ENCODE peak calls at places on chromosomes 13 and 19, in eight cellular contexts. One of them, this sample, is unnamed.
A peak's percentile ranks its signal among the peaks of the same experiment; 100 is the strongest.

GRCh38 chr19:39765091-39766076 is 13.3 kb upstream of the LEUTX start:
- DNase-seq in foreskin fibroblast: peak; percentile 72
- DNase-seq in psoas muscle: peak; percentile 27
- DNase-seq in BJ: no peak
- DNase-seq in AG04450: no peak
- DNase-seq in fibroblast of pulmonary artery: peak; percentile 66
- DNase-seq in SK-N-SH: peak; percentile 29
- DNase-seq in GM06990: no peak
- DNase-seq in this sample: peak; percentile 20

GRCh38 chr19:3520166-3521103 is 14.3 kb downstream of the FZR1 start:
- DNase-seq in foreskin fibroblast: no peak
- DNase-seq in psoas muscle: no peak
- DNase-seq in BJ: no peak
- DNase-seq in AG04450: no peak
- DNase-seq in fibroblast of pulmonary artery: no peak
- DNase-seq in SK-N-SH: peak; percentile 66
- DNase-seq in GM06990: no peak
- DNase-seq in this sample: no peak

GRCh38 chr19:29665826-29666633 is 769 bp downstream of the PLEKHF1 start:
- DNase-seq in foreskin fibroblast: peak; percentile 81
- DNase-seq in psoas muscle: peak; percentile 79
- DNase-seq in BJ: no peak
- DNase-seq in AG04450: no peak
- DNase-seq in fibroblast of pulmonary artery: peak; percentile 70
- DNase-seq in SK-N-SH: peak; percentile 70
- DNase-seq in GM06990: no peak
- DNase-seq in this sample: no peak

GRCh38 chr13:72397265-72397664 is 330.2 kb downstream of the MZT1 start:
- DNase-seq in foreskin fibroblast: no peak
- DNase-seq in psoas muscle: no peak
- DNase-seq in BJ: no peak
- DNase-seq in AG04450: no peak
- DNase-seq in fibroblast of pulmonary artery: no peak
- DNase-seq in SK-N-SH: no peak
- DNase-seq in GM06990: no peak
- DNase-seq in this sample: no peak

GRCh38 chr19:17473041-17473440 is 2.7 kb downstream of the SLC27A1 start:
- DNase-seq in foreskin fibroblast: peak; percentile 92
- DNase-seq in psoas muscle: no peak
- DNase-seq in BJ: no peak
- DNase-seq in AG04450: peak; percentile 57
- DNase-seq in fibroblast of pulmonary artery: peak; percentile 79
- DNase-seq in SK-N-SH: no peak
- DNase-seq in GM06990: no peak
- DNase-seq in this sample: peak; percentile 73

GRCh38 chr13:85108356-85108755 is 690.9 kb downstream of the SLITRK6 start:
- DNase-seq in foreskin fibroblast: no peak
- DNase-seq in psoas muscle: no peak
- DNase-seq in BJ: no peak
- DNase-seq in AG04450: no peak
- DNase-seq in fibroblast of pulmonary artery: no peak
- DNase-seq in SK-N-SH: no peak
- DNase-seq in GM06990: peak; percentile 0
- DNase-seq in this sample: no peak

GRCh38 chr13:99218545-99218944 is 17.9 kb downstream of the UBAC2 start:
- DNase-seq in foreskin fibroblast: no peak
- DNase-seq in psoas muscle: peak; percentile 46
- DNase-seq in BJ: no peak
- DNase-seq in AG04450: no peak
- DNase-seq in fibroblast of pulmonary artery: no peak
- DNase-seq in SK-N-SH: no peak
- DNase-seq in GM06990: no peak
- DNase-seq in this sample: no peak

GRCh38 chr19:5073153-5073844 is 104.4 kb downstream of the KDM4B start:
- DNase-seq in foreskin fibroblast: no peak
- DNase-seq in psoas muscle: no peak
- DNase-seq in BJ: no peak
- DNase-seq in AG04450: no peak
- DNase-seq in fibroblast of pulmonary artery: no peak
- DNase-seq in SK-N-SH: no peak
- DNase-seq in GM06990: no peak
- DNase-seq in this sample: no peak

GRCh38 chr19:51595190-51595589 is 24.1 kb downstream of the ZNF175 start:
- DNase-seq in foreskin fibroblast: no peak
- DNase-seq in psoas muscle: no peak
- DNase-seq in BJ: no peak
- DNase-seq in AG04450: no peak
- DNase-seq in fibroblast of pulmonary artery: no peak
- DNase-seq in SK-N-SH: no peak
- DNase-seq in GM06990: no peak
- DNase-seq in this sample: no peak

GRCh38 chr19:34639491-34640085 is 37.4 kb downstream of the SCGB2B2 start:
- DNase-seq in foreskin fibroblast: peak; percentile 72
- DNase-seq in psoas muscle: no peak
- DNase-seq in BJ: no peak
- DNase-seq in AG04450: peak; percentile 20
- DNase-seq in fibroblast of pulmonary artery: peak; percentile 83
- DNase-seq in SK-N-SH: peak; percentile 43
- DNase-seq in GM06990: no peak
- DNase-seq in this sample: peak; percentile 12

GRCh38 chr19:47839913-47840312 is 18.2 kb downstream of the CRX start:
- DNase-seq in foreskin fibroblast: peak; percentile 12
- DNase-seq in psoas muscle: no peak
- DNase-seq in BJ: no peak
- DNase-seq in AG04450: no peak
- DNase-seq in fibroblast of pulmonary artery: no peak
- DNase-seq in SK-N-SH: no peak
- DNase-seq in GM06990: no peak
- DNase-seq in this sample: no peak

GRCh38 chr19:40190891-40191835 is at the start of gene MAP3K10:
- DNase-seq in foreskin fibroblast: peak; percentile 89
- DNase-seq in psoas muscle: peak; percentile 83
- DNase-seq in BJ: peak; percentile 4
- DNase-seq in AG04450: no peak
- DNase-seq in fibroblast of pulmonary artery: peak; percentile 60
- DNase-seq in SK-N-SH: peak; percentile 95
- DNase-seq in GM06990: peak; percentile 92
- DNase-seq in this sample: no peak

GRCh38 chr19:29383696-29384095 is 142.1 kb upstream of the VSTM2B start:
- DNase-seq in foreskin fibroblast: no peak
- DNase-seq in psoas muscle: no peak
- DNase-seq in BJ: no peak
- DNase-seq in AG04450: no peak
- DNase-seq in fibroblast of pulmonary artery: no peak
- DNase-seq in SK-N-SH: no peak
- DNase-seq in GM06990: no peak
- DNase-seq in this sample: no peak

GRCh38 chr13:44440046-44440608 is 66.5 kb downstream of the SERP2 start:
- DNase-seq in foreskin fibroblast: no peak
- DNase-seq in psoas muscle: no peak
- DNase-seq in BJ: no peak
- DNase-seq in AG04450: no peak
- DNase-seq in fibroblast of pulmonary artery: no peak
- DNase-seq in SK-N-SH: no peak
- DNase-seq in GM06990: no peak
- DNase-seq in this sample: no peak

GRCh38 chr13:113882266-113882627 is 18.4 kb upstream of the GAS6 start:
- DNase-seq in foreskin fibroblast: peak; percentile 22
- DNase-seq in psoas muscle: peak; percentile 43
- DNase-seq in BJ: no peak
- DNase-seq in AG04450: no peak
- DNase-seq in fibroblast of pulmonary artery: no peak
- DNase-seq in SK-N-SH: no peak
- DNase-seq in GM06990: no peak
- DNase-seq in this sample: no peak

GRCh38 chr19:53131085-53131484 is 1.6 kb downstream of the ZNF415 start:
- DNase-seq in foreskin fibroblast: no peak
- DNase-seq in psoas muscle: no peak
- DNase-seq in BJ: no peak
- DNase-seq in AG04450: no peak
- DNase-seq in fibroblast of pulmonary artery: no peak
- DNase-seq in SK-N-SH: no peak
- DNase-seq in GM06990: no peak
- DNase-seq in this sample: no peak

GRCh38 chr19:58338336-58338735 is 11.5 kb downstream of the ZSCAN22 start:
- DNase-seq in foreskin fibroblast: no peak
- DNase-seq in psoas muscle: no peak
- DNase-seq in BJ: no peak
- DNase-seq in AG04450: no peak
- DNase-seq in fibroblast of pulmonary artery: no peak
- DNase-seq in SK-N-SH: no peak
- DNase-seq in GM06990: no peak
- DNase-seq in this sample: no peak

GRCh38 chr19:539429-540030 is 4.3 kb upstream of the GZMM start:
- DNase-seq in foreskin fibroblast: no peak
- DNase-seq in psoas muscle: no peak
- DNase-seq in BJ: no peak
- DNase-seq in AG04450: no peak
- DNase-seq in fibroblast of pulmonary artery: no peak
- DNase-seq in SK-N-SH: no peak
- DNase-seq in GM06990: no peak
- DNase-seq in this sample: no peak

GRCh38 chr13:114166381-114167131 is 12.5 kb upstream of the CFAP97D2 start:
- DNase-seq in foreskin fibroblast: no peak
- DNase-seq in psoas muscle: peak; percentile 38
- DNase-seq in BJ: no peak
- DNase-seq in AG04450: no peak
- DNase-seq in fibroblast of pulmonary artery: no peak
- DNase-seq in SK-N-SH: peak; percentile 62
- DNase-seq in GM06990: no peak
- DNase-seq in this sample: no peak

GRCh38 chr19:42091300-42092266 is 15.6 kb downstream of the ZNF574 start:
- DNase-seq in foreskin fibroblast: peak; percentile 87
- DNase-seq in psoas muscle: no peak
- DNase-seq in BJ: no peak
- DNase-seq in AG04450: no peak
- DNase-seq in fibroblast of pulmonary artery: peak; percentile 69
- DNase-seq in SK-N-SH: peak; percentile 50
- DNase-seq in GM06990: no peak
- DNase-seq in this sample: no peak

GRCh38 chr19:38209152-38209551 is 14.9 kb downstream of the DPF1 start:
- DNase-seq in foreskin fibroblast: no peak
- DNase-seq in psoas muscle: no peak
- DNase-seq in BJ: no peak
- DNase-seq in AG04450: no peak
- DNase-seq in fibroblast of pulmonary artery: no peak
- DNase-seq in SK-N-SH: no peak
- DNase-seq in GM06990: no peak
- DNase-seq in this sample: no peak
- H3K4me3 ChIP-seq in foreskin fibroblast: peak overlapping the region; percentile 25
- H3K4me3 ChIP-seq in psoas muscle: no peak overlapping the region
- H3K4me3 ChIP-seq in BJ: no peak overlapping the region
- H3K4me3 ChIP-seq in AG04450: peak overlapping the region; percentile 39
- H3K4me3 ChIP-seq in fibroblast of pulmonary artery: no peak overlapping the region
- H3K4me3 ChIP-seq in SK-N-SH: no peak overlapping the region
- H3K4me3 ChIP-seq in GM06990: no peak overlapping the region
- H3K4me3 ChIP-seq in this sample: no peak overlapping the region

DNA sequence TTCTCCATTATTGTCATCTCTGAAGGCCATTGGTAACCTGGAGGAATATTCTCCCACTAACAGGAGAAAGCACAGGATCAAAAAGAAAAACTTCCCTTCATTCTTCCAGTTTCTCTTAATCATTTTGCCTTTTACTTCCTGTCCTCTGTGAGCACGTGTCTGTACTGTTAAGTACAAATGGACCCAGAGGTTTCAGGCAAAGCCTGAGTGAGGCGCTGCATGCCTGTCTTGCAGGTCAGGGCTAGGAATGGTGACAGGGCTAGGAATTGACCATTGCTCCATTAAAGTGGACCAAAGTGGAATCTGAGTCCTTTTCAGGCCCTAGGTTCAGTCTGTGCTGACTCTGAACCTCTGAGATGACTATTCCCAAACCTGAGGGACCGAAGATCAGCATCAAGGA is 326.7 kb downstream of the SHISA2 start:
- DNase-seq in foreskin fibroblast: no peak
- DNase-seq in psoas muscle: no peak
- DNase-seq in BJ: no peak
- DNase-seq in AG04450: no peak
- DNase-seq in fibroblast of pulmonary artery: no peak
- DNase-seq in SK-N-SH: no peak
- DNase-seq in GM06990: no peak
- DNase-seq in this sample: no peak
- TF ChIP-seq CTCF in foreskin fibroblast: no peak
- TF ChIP-seq CTCF in psoas muscle: no peak
- TF ChIP-seq CTCF in BJ: no peak
- TF ChIP-seq CTCF in AG04450: no peak
- TF ChIP-seq CTCF in fibroblast of pulmonary artery: no peak
- TF ChIP-seq CTCF in SK-N-SH: no peak
- TF ChIP-seq CTCF in GM06990: no peak
- TF ChIP-seq CTCF in this sample: no peak

DNA sequence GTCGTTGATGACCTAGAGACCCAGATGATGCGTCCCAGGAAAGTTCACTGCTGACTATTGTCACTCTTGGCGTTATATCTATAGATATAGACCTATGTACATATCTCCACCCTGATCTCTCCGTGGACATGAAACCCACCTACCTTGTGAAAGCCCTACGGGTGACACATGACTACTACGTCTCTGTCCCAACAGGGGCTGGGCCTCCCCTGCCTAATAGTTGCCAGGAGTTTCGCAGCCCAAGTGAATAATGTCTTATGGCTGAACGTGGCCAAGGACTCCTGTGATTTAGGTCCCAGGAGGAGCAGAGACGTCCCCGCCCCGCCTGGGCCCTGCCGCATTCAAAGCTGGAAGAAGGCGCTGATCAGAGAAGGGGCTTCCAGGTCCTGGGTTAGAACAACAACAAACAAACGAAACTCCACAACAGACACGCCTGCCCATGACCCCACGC is 4.9 kb upstream of the POU4F1 start:
- DNase-seq in foreskin fibroblast: no peak
- DNase-seq in psoas muscle: no peak
- DNase-seq in BJ: no peak
- DNase-seq in AG04450: no peak
- DNase-seq in fibroblast of pulmonary artery: no peak
- DNase-seq in SK-N-SH: peak; percentile 42
- DNase-seq in GM06990: no peak
- DNase-seq in this sample: no peak
- H3K4me3 ChIP-seq in foreskin fibroblast: peak overlapping the region; percentile 47
- H3K4me3 ChIP-seq in psoas muscle: peak overlapping the region; percentile 61
- H3K4me3 ChIP-seq in BJ: no peak overlapping the region
- H3K4me3 ChIP-seq in AG04450: no peak overlapping the region
- H3K4me3 ChIP-seq in fibroblast of pulmonary artery: peak overlapping the region; percentile 59
- H3K4me3 ChIP-seq in SK-N-SH: peak overlapping the region; percentile 75
- H3K4me3 ChIP-seq in GM06990: peak overlapping the region; percentile 41
- H3K4me3 ChIP-seq in this sample: peak overlapping the region; percentile 30

GRCh38 chr13:31234729-31235128 is 35.0 kb downstream of the B3GLCT start:
- DNase-seq in foreskin fibroblast: peak; percentile 15
- DNase-seq in psoas muscle: no peak
- DNase-seq in BJ: no peak
- DNase-seq in AG04450: no peak
- DNase-seq in fibroblast of pulmonary artery: peak; percentile 29
- DNase-seq in SK-N-SH: no peak
- DNase-seq in GM06990: no peak
- DNase-seq in this sample: no peak

GRCh38 chr13:31240921-31241320 is 41.1 kb downstream of the B3GLCT start:
- DNase-seq in foreskin fibroblast: peak; percentile 65
- DNase-seq in psoas muscle: no peak
- DNase-seq in BJ: no peak
- DNase-seq in AG04450: no peak
- DNase-seq in fibroblast of pulmonary artery: peak; percentile 49
- DNase-seq in SK-N-SH: no peak
- DNase-seq in GM06990: no peak
- DNase-seq in this sample: no peak

GRCh38 chr13:31236211-31236786 is 36.5 kb downstream of the B3GLCT start:
- DNase-seq in foreskin fibroblast: peak; percentile 73
- DNase-seq in psoas muscle: no peak
- DNase-seq in BJ: no peak
- DNase-seq in AG04450: peak; percentile 15
- DNase-seq in fibroblast of pulmonary artery: peak; percentile 64
- DNase-seq in SK-N-SH: peak; percentile 52
- DNase-seq in GM06990: no peak
- DNase-seq in this sample: no peak
- TF ChIP-seq CTCF in foreskin fibroblast: peak; percentile 68
- TF ChIP-seq CTCF in psoas muscle: peak; percentile 70
- TF ChIP-seq CTCF in BJ: peak; percentile 73
- TF ChIP-seq CTCF in AG04450: peak; percentile 81
- TF ChIP-seq CTCF in fibroblast of pulmonary artery: peak; percentile 78
- TF ChIP-seq CTCF in SK-N-SH: peak; percentile 91
- TF ChIP-seq CTCF in GM06990: peak; percentile 51
- TF ChIP-seq CTCF in this sample: peak; percentile 56

This sample was measured in HFF-Myc.